ENCODE peak calls at places on chromosomes 2 and 18, in seven cellular contexts. O is HepG2, W is Karpas-422, J is MM.1S, D is hepatocyte, A is GM23338, E is GM23248. X is an unnamed sample.

GRCh38 chr18:22467760-22468553 is 50.2 kb upstream of the CTAGE1 start:
- DNase-seq in O (no peak), J (no peak), A (no peak), E (peak; percentile 98), W (no peak), D (peak; percentile 63), X (peak; percentile 92)

GRCh38 chr2:171578156-171578803 is 56.0 kb downstream of the CYBRD1 start:
- DNase-seq in D (no peak), W (no peak), J (no peak), E (no peak), A (no peak), O (no peak), X (no peak)

GRCh38 chr18:45386256-45386655 is 229.0 kb upstream of the SLC14A2 start:
- DNase-seq in W (peak; percentile 90), J (peak; percentile 10), A (peak; percentile 89), D (peak; percentile 78), E (peak; percentile 48), O (peak; percentile 27), X (peak; percentile 2)

GRCh38 chr18:10379511-10379910 is 74.9 kb upstream of the APCDD1 start:
- DNase-seq in D (no peak), O (no peak), J (no peak), E (peak; percentile 77), A (no peak), W (no peak), X (no peak)

GRCh38 chr18:9868857-9869712 is 16.7 kb upstream of the TXNDC2 start:
- DNase-seq in A (no peak), E (no peak), J (no peak), O (no peak), D (peak; percentile 49), W (no peak), X (no peak)

GRCh38 chr2:40287201-40287600 is 164.7 kb downstream of the SLC8A1 start:
- DNase-seq in D (no peak), J (no peak), A (no peak), E (peak; percentile 54), O (no peak), W (no peak), X (no peak)

GRCh38 chr18:23274638-23275482 is 139.6 kb downstream of the CABLES1 start:
- DNase-seq in O (no peak), J (no peak), W (no peak), D (no peak), A (no peak), E (no peak), X (no peak)

GRCh38 chr18:22816266-22817176 is 116.6 kb upstream of the RBBP8 start:
- DNase-seq in W (no peak), D (peak; percentile 41), O (peak; percentile 32), J (no peak), E (no peak), A (no peak), X (no peak)

GRCh38 chr2:199862779-199863178 is 11.8 kb upstream of the FTCDNL1 start:
- DNase-seq in W (no peak), E (peak; percentile 29), J (no peak), O (no peak), D (no peak), A (no peak), X (no peak)

GRCh38 chr2:65411056-65411795 is 21.2 kb downstream of the SPRED2 start:
- DNase-seq in D (peak; percentile 61), W (no peak), J (no peak), O (peak; percentile 43), E (no peak), A (no peak), X (no peak)
- H4K20me1 ChIP-seq in D (peaks cover 7% of the 10 kb centered on the region), W (peaks cover 86% of the 10 kb centered on the region), J (peaks cover 4% of the 10 kb centered on the region), O (peaks cover 95% of the 10 kb centered on the region), E (peaks cover 30% of the 10 kb centered on the region), A (peaks cover 22% of the 10 kb centered on the region), X (no peaks in the 10 kb centered on the region)

DNA sequence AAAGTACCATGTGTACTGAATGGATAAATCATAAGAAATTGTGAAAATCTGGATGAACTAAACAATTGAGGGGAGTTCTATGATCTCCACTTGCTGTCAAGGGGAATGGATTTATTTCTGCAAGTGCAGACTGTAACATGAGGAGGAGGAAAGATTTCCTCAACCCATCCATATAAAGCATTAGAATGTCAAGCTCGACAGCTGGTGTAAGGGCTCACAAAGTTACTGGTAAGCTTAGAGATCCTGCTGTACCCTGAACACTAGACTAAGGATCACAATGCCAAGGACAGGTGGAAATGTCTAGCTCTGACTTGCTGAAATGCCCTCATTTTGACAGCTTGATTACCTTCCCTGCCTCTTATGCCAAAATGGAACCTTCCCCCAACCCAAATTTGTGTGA is 125.3 kb downstream of the TCF4 start:
- DNase-seq in A (no peak), J (no peak), E (no peak), W (no peak), D (no peak), O (no peak), X (no peak)
- H4K20me1 ChIP-seq in A (peaks cover 5% of the 10 kb centered on the region), J (no peaks in the 10 kb centered on the region), E (no peaks in the 10 kb centered on the region), W (no peaks in the 10 kb centered on the region), D (no peaks in the 10 kb centered on the region), O (no peaks in the 10 kb centered on the region), X (no peaks in the 10 kb centered on the region)

DNA sequence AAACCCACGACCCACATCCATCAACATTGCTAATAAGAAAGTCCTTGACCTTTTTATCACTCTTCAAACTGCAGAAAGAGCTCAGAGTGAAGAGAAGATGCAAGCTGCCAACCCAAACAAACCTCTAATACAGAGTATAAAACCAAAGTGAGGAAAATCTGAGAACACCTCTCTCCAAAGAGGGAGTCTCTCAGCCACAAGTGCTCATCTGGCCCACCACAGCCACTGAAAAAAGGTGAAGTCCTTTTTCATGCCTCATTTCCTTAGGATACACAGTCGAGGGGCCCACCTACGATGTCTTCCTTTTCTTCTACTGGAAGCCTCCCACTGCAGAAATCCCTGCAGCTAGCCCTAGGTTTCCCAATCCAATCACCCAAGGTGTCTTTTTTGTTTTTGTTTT is 31.2 kb downstream of the FAM168B start:
- DNase-seq in O (no peak), J (no peak), W (no peak), E (no peak), D (no peak), A (no peak), X (peak; percentile 31)
- H4K20me1 ChIP-seq in O (peaks cover 31% of the 10 kb centered on the region), J (peaks cover 13% of the 10 kb centered on the region), W (peaks cover 31% of the 10 kb centered on the region), E (peaks cover 5% of the 10 kb centered on the region), D (peaks cover 92% of the 10 kb centered on the region), A (peaks cover 86% of the 10 kb centered on the region), X (peaks cover 8% of the 10 kb centered on the region)

GRCh38 chr2:149031396-149031795 is 7.1 kb upstream of the LYPD6B start:
- DNase-seq in W (no peak), D (no peak), O (no peak), J (no peak), E (no peak), A (no peak), X (no peak)
- H4K20me1 ChIP-seq in W (no peaks in the 10 kb centered on the region), D (no peaks in the 10 kb centered on the region), O (no peaks in the 10 kb centered on the region), J (no peaks in the 10 kb centered on the region), E (no peaks in the 10 kb centered on the region), A (no peaks in the 10 kb centered on the region), X (no peaks in the 10 kb centered on the region)

GRCh38 chr2:173077506-173078177 is 2.0 kb downstream of the MAP3K20 start:
- DNase-seq in D (no peak), W (no peak), A (no peak), J (no peak), E (peak; percentile 49), O (no peak), X (peak; percentile 73)
- H4K20me1 ChIP-seq in D (no peaks in the 10 kb centered on the region), W (no peaks in the 10 kb centered on the region), A (no peaks in the 10 kb centered on the region), J (no peaks in the 10 kb centered on the region), E (no peaks in the 10 kb centered on the region), O (no peaks in the 10 kb centered on the region), X (no peaks in the 10 kb centered on the region)

DNA sequence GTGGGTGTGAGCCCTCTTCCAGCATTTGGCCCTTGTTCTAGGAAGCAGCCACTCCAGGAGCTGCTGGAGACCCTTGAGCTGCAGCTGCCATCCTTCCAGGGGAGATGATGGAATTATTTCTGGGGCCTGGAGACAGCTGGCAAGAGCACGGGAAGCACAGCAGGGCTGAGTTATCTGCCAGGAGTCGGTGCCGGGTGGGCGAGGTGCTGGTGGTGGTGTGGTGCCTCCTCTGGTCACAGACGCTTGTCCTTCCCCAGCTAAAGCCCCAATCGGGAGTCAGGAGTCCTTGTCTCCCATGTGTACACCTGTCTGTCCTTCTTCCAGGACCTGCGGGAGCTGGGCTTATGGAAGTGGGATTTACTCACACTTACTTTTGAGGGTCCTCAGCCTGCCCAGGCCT is 36.0 kb downstream of the DPYSL5 start:
- DNase-seq in D (no peak), E (no peak), A (no peak), W (no peak), O (no peak), J (no peak), X (no peak)
- H4K20me1 ChIP-seq in D (no peaks in the 10 kb centered on the region), E (no peaks in the 10 kb centered on the region), A (peaks cover 5% of the 10 kb centered on the region), W (no peaks in the 10 kb centered on the region), O (no peaks in the 10 kb centered on the region), J (no peaks in the 10 kb centered on the region), X (no peaks in the 10 kb centered on the region)

GRCh38 chr2:1559589-1560175 is 146.4 kb downstream of the TPO start:
- DNase-seq in O (no peak), J (no peak), E (no peak), W (no peak), A (no peak), D (no peak), X (no peak)
- H4K20me1 ChIP-seq in O (no peaks in the 10 kb centered on the region), J (no peaks in the 10 kb centered on the region), E (no peaks in the 10 kb centered on the region), W (no peaks in the 10 kb centered on the region), A (no peaks in the 10 kb centered on the region), D (no peaks in the 10 kb centered on the region), X (no peaks in the 10 kb centered on the region)